ENCODE peak calls at places on chromosomes 3 and 15, in six cellular contexts. One of them, this sample, is unnamed.
A peak's percentile ranks its signal among the peaks of the same experiment; 100 is the strongest.

GRCh38 chr3:46354478-46354877 is 567 bp downstream of the CCR2 start:
- DNase-seq in GM12878: no peak
- DNase-seq in HCT116: no peak
- DNase-seq in K562: no peak
- DNase-seq in HepG2: no peak
- DNase-seq in H1: no peak
- DNase-seq in this sample: no peak

GRCh38 chr3:102057781-102058421 is 208.6 kb downstream of the NFKBIZ start:
- DNase-seq in GM12878: peak; percentile 85
- DNase-seq in HCT116: no peak
- DNase-seq in K562: no peak
- DNase-seq in HepG2: no peak
- DNase-seq in H1: no peak
- DNase-seq in this sample: no peak

GRCh38 chr3:139234491-139234890 is 109.3 kb upstream of the MRPS22 start:
- DNase-seq in GM12878: no peak
- DNase-seq in HCT116: no peak
- DNase-seq in K562: no peak
- DNase-seq in HepG2: no peak
- DNase-seq in H1: no peak
- DNase-seq in this sample: no peak

GRCh38 chr3:49906004-49906860 is 2.6 kb upstream of the MST1R start:
- DNase-seq in GM12878: no peak
- DNase-seq in HCT116: peak; percentile 55
- DNase-seq in K562: peak; percentile 76
- DNase-seq in HepG2: peak; percentile 33
- DNase-seq in H1: peak; percentile 77
- DNase-seq in this sample: peak; percentile 87

GRCh38 chr3:36679384-36680200 is 84.8 kb downstream of the DCLK3 start:
- DNase-seq in GM12878: no peak
- DNase-seq in HCT116: peak; percentile 34
- DNase-seq in K562: no peak
- DNase-seq in HepG2: no peak
- DNase-seq in H1: no peak
- DNase-seq in this sample: no peak

GRCh38 chr3:9161811-9162210 is 87.6 kb downstream of the SRGAP3 start:
- DNase-seq in GM12878: no peak
- DNase-seq in HCT116: no peak
- DNase-seq in K562: no peak
- DNase-seq in HepG2: no peak
- DNase-seq in H1: no peak
- DNase-seq in this sample: no peak

GRCh38 chr3:146223401-146224373 is 27.2 kb downstream of the PLSCR4 start:
- DNase-seq in GM12878: no peak
- DNase-seq in HCT116: no peak
- DNase-seq in K562: no peak
- DNase-seq in HepG2: peak; percentile 62
- DNase-seq in H1: no peak
- DNase-seq in this sample: no peak

GRCh38 chr15:65638681-65639089 is 16.9 kb downstream of the SLC24A1 start:
- DNase-seq in GM12878: peak; percentile 28
- DNase-seq in HCT116: peak; percentile 65
- DNase-seq in K562: peak; percentile 85
- DNase-seq in HepG2: peak; percentile 57
- DNase-seq in H1: no peak
- DNase-seq in this sample: peak; percentile 79

GRCh38 chr15:38868326-38869114 is 303.9 kb upstream of the RASGRP1 start:
- DNase-seq in GM12878: no peak
- DNase-seq in HCT116: peak; percentile 3
- DNase-seq in K562: no peak
- DNase-seq in HepG2: peak; percentile 11
- DNase-seq in H1: no peak
- DNase-seq in this sample: no peak

GRCh38 chr3:48558446-48559134 is 2.0 kb upstream of the PFKFB4 start:
- DNase-seq in GM12878: no peak
- DNase-seq in HCT116: no peak
- DNase-seq in K562: no peak
- DNase-seq in HepG2: no peak
- DNase-seq in H1: no peak
- DNase-seq in this sample: peak; percentile 49

DNA sequence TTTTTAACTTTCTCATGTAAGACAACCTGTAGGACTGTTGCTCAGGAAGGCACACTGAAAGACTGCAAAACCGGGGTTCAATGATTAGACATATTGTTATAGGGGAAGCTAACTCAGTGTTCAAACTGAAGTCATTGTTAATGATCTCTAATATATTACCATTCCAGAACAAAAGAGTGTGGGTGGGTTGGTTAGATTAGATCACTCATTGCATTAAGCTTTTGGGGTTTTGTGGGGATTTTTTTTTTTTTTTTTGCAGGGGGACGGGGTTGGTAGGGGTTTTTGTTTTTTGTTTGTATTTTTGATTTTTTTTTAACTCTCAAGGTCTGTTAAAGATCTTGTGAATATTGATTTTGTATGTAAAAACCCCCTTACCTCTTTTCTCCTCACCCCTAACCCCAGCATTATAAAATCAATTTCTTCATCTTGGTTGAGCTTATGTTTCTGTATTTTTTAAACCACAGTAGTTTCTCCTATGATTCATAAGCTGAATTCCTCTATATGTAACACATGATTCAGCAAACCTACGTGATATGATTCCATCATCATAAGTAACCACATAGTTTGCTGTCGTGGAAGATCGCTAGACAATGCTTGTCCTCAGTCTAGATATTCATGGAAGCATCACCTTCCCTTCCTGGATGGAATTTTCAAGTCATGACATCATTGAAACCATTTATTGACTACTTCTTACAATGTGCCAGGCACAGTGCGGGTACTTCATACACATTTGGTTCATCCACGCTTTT is 544.1 kb upstream of the MDFIC2 start:
- DNase-seq in GM12878: no peak
- DNase-seq in HCT116: no peak
- DNase-seq in K562: no peak
- DNase-seq in HepG2: no peak
- DNase-seq in H1: no peak
- DNase-seq in this sample: no peak
- TF ChIP-seq MAX in GM12878: no peak
- TF ChIP-seq MAX in HCT116: no peak
- TF ChIP-seq MAX in K562: no peak
- TF ChIP-seq MAX in HepG2: no peak
- TF ChIP-seq MAX in H1: no peak
- TF ChIP-seq MAX in this sample: peak; percentile 30

GRCh38 chr3:70358978-70359580 is 46.6 kb upstream of the MDFIC2 start:
- DNase-seq in GM12878: no peak
- DNase-seq in HCT116: peak; percentile 0
- DNase-seq in K562: no peak
- DNase-seq in HepG2: peak; percentile 2
- DNase-seq in H1: no peak
- DNase-seq in this sample: peak; percentile 14
- TF ChIP-seq SIN3A in GM12878: no peak
- TF ChIP-seq SIN3A in HCT116: no peak
- TF ChIP-seq SIN3A in K562: no peak
- TF ChIP-seq SIN3A in HepG2: no peak
- TF ChIP-seq SIN3A in H1: no peak
- TF ChIP-seq SIN3A in this sample: no peak

GRCh38 chr3:69671082-69671952 is 67.9 kb upstream of the MITF start:
- DNase-seq in GM12878: no peak
- DNase-seq in HCT116: peak; percentile 15
- DNase-seq in K562: peak; percentile 22
- DNase-seq in HepG2: peak; percentile 8
- DNase-seq in H1: no peak
- DNase-seq in this sample: peak; percentile 68
- TF ChIP-seq MAX in GM12878: no peak
- TF ChIP-seq MAX in HCT116: no peak
- TF ChIP-seq MAX in K562: no peak
- TF ChIP-seq MAX in HepG2: no peak
- TF ChIP-seq MAX in H1: no peak
- TF ChIP-seq MAX in this sample: no peak

GRCh38 chr3:13407926-13408325 is 12.2 kb downstream of the NUP210 start:
- DNase-seq in GM12878: no peak
- DNase-seq in HCT116: no peak
- DNase-seq in K562: no peak
- DNase-seq in HepG2: no peak
- DNase-seq in H1: no peak
- DNase-seq in this sample: no peak

GRCh38 chr3:13406200-13406599 is 13.9 kb downstream of the NUP210 start:
- DNase-seq in GM12878: no peak
- DNase-seq in HCT116: no peak
- DNase-seq in K562: no peak
- DNase-seq in HepG2: no peak
- DNase-seq in H1: no peak
- DNase-seq in this sample: no peak

GRCh38 chr3:13411186-13411860 is 8.8 kb downstream of the NUP210 start:
- DNase-seq in GM12878: no peak
- DNase-seq in HCT116: no peak
- DNase-seq in K562: no peak
- DNase-seq in HepG2: no peak
- DNase-seq in H1: no peak
- DNase-seq in this sample: no peak

GRCh38 chr3:13407475-13407874 is 12.6 kb downstream of the NUP210 start:
- DNase-seq in GM12878: no peak
- DNase-seq in HCT116: no peak
- DNase-seq in K562: no peak
- DNase-seq in HepG2: no peak
- DNase-seq in H1: no peak
- DNase-seq in this sample: no peak

GRCh38 chr3:13408890-13409289 is 11.2 kb downstream of the NUP210 start:
- DNase-seq in GM12878: no peak
- DNase-seq in HCT116: no peak
- DNase-seq in K562: no peak
- DNase-seq in HepG2: no peak
- DNase-seq in H1: no peak
- DNase-seq in this sample: no peak
- TF ChIP-seq SIN3A in GM12878: no peak
- TF ChIP-seq SIN3A in HCT116: no peak
- TF ChIP-seq SIN3A in K562: no peak
- TF ChIP-seq SIN3A in HepG2: no peak
- TF ChIP-seq SIN3A in H1: no peak
- TF ChIP-seq SIN3A in this sample: no peak

GRCh38 chr3:32825601-32826375 is 8.0 kb downstream of the TRIM71 start:
- DNase-seq in GM12878: no peak
- DNase-seq in HCT116: no peak
- DNase-seq in K562: no peak
- DNase-seq in HepG2: peak; percentile 57
- DNase-seq in H1: no peak
- DNase-seq in this sample: no peak
- TF ChIP-seq MAX in GM12878: no peak
- TF ChIP-seq MAX in HCT116: no peak
- TF ChIP-seq MAX in K562: no peak
- TF ChIP-seq MAX in HepG2: peak; percentile 29
- TF ChIP-seq MAX in H1: no peak
- TF ChIP-seq MAX in this sample: no peak